ENCODE peak calls at places on chromosomes 3 and 15, in four cellular contexts. N, E, X and Z are unnamed samples. For H3K27me3, the result is how much of the 10 kb centered on the place peaks cover.

GRCh38 chr15:39896837-39897236 is 23.2 kb downstream of the GPR176 start:
- DNase-seq in N (no peak), E (no peak), X (no peak), Z (no peak)

GRCh38 chr15:54082836-54083492 is 104.7 kb downstream of the UNC13C start:
- DNase-seq in N (no peak), E (peak), X (peak), Z (peak)

GRCh38 chr3:159831466-159831865 is 157.2 kb upstream of the IL12A start:
- DNase-seq in N (no peak), E (no peak), X (no peak), Z (no peak)

GRCh38 chr15:48481802-48482201 is 150.6 kb downstream of the DUT start:
- DNase-seq in N (no peak), E (no peak), X (no peak), Z (no peak)

GRCh38 chr3:181727122-181728036 is 15.7 kb downstream of the SOX2 start:
- DNase-seq in N (no peak), E (no peak), X (peak), Z (no peak)

GRCh38 chr3:47634996-47635395 is 56.3 kb upstream of the CSPG5 start:
- DNase-seq in N (no peak), E (no peak), X (no peak), Z (no peak)

GRCh38 chr3:110341047-110341446 is 730.6 kb upstream of the NECTIN3 start:
- DNase-seq in N (no peak), E (no peak), X (no peak), Z (no peak)

GRCh38 chr3:78035020-78035660 is 995.2 kb downstream of the ROBO2 start:
- DNase-seq in N (no peak), E (no peak), X (no peak), Z (no peak)

GRCh38 chr3:71862374-71863145 is 77.6 kb upstream of the PROK2 start:
- DNase-seq in N (no peak), E (no peak), X (no peak), Z (no peak)

DNA sequence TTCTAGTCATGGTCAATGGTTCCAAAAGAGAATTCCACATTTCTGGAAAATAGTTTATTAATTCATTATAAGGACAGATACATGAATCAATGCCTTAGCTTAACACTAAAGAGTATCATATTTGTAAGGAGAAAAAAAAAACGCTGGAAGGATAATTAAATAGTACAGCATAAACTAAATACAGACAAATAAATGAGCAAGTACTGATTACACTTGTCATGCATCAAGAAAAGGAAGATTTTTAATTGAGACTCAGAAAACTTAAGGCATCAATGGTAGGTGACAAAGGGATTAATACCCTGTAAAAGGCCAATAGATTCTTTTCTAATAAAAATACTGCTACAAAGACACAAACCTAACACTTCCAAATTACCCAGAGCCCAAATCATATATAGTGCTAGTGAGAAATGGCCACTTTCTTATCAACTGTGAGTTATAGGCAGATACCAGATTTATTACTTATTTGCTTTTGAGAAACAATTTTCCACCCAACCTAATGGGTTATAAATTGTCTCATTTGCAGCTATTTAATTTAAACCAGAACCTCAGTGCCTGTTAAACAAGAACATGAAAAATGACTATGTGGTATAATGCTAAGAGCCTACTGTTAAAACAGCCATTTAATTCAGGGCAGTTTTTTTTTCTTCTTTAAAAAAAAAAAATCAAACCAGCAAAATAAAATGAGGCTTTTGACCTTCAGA is 3.8 kb upstream of the IGDCC3 start:
- DNase-seq in N (no peak), E (no peak), X (no peak), Z (no peak)
- H3K27me3 ChIP-seq in N (under half), E (half or more), X (under half), Z (under half)

GRCh38 chr15:33322091-33322490 is 11.3 kb downstream of the RYR3 start:
- DNase-seq in N (no peak), E (no peak), X (no peak), Z (no peak)
- H3K27me3 ChIP-seq in N (under half), E (under half), X (under half), Z (under half)

DNA sequence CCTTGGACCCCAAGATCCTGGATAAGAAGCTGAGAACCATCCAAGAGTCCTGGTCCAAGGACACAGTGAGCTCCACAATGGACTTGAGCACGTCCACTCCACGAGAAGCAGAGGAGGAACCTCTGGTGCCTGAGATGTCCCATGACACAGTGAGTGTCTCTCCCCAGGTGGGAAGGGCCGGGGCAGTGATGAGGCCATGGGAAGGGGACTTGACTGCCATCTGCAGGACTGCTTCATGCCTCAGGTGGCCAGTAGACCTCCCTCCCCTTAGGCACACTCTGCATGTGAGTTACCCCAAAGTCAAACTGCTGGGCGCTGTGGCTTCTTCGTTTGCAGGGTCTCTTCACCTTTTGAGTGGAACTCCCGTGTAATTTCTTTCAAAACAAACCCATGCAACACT is 59.7 kb downstream of the CCDC33 start:
- DNase-seq in N (no peak), E (no peak), X (peak), Z (no peak)
- H3K27me3 ChIP-seq in N (under half), E (under half), X (under half), Z (under half)

DNA sequence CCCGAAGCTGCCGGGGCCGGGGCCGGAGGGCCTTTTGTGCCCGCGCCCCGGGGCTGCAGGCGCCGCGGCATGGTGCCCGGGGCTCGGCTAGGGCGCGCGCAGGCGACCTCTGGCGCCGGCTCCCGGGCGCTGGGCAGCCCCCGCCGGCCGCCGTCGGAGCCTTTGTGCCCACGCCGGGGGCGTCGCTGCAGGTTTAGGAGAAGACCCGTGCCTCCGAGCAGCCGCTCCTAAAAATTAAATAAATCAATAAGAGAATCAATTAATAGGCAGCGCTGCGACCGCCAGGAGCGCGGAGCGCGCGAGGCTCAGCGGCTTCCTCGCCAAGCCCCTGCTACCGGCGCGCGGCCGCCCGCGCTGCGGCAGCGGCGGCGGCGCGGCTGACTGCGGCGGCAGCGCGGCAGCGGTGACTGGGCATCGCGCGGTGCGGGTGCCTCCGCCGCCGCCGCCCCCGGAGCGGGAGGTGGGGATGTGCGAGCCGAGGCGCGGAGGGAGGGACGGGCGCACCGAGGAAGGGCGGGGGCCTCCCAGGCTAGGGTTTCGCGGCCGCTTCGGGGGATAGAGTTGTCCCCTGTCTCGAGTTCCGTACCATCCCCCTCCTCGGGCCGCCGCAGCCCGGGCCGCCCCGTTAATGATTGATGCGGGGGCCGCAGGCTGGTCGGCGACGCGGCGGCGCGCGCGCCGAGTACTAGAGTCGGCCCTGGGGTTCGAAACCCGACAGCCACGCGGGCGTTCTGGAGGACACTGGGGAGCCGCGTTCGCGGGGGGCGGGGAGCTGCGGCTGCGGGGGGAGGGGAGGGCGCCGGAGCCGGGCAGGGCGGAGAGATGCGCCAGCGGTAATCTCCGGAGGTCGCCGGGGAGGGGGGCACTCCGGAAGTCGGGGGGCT is at the start of gene PAQR9:
- DNase-seq in N (no peak), E (no peak), X (peak), Z (peak)
- H3K27me3 ChIP-seq in N (half or more), E (half or more), X (under half), Z (under half)

GRCh38 chr3:150843241-150843640 is 62.0 kb downstream of the MINDY4B start:
- DNase-seq in N (no peak), E (no peak), X (no peak), Z (no peak)
- H3K27me3 ChIP-seq in N (under half), E (under half), X (under half), Z (under half)